ENCODE peak calls at places on chromosome 12, in ten cellular contexts. L, D, I, B, C, F, A, K, P and X are unnamed samples. For H3K9me3, the result is how much of the 10 kb centered on the place peaks cover.

GRCh38 chr12:114625294-114625851 is 58.6 kb downstream of the TBX3 start:
- DNase-seq in K (peak), L (no peak), D (no peak), F (no peak), C (peak), B (peak), P (no peak), I (peak), A (peak), X (no peak)

GRCh38 chr12:106073179-106073578 is 65.6 kb downstream of the NUAK1 start:
- DNase-seq in D (no peak), B (no peak), I (no peak), L (no peak), C (no peak), F (no peak), A (no peak), P (no peak), K (no peak), X (no peak)

GRCh38 chr12:27104546-27104945 is 22.2 kb upstream of the C12orf71 start:
- DNase-seq in K (peak), C (no peak), P (no peak), F (no peak), L (no peak), B (peak), A (no peak), D (no peak), I (no peak), X (no peak)

GRCh38 chr12:46154221-46154975 is 114.4 kb downstream of the SLC38A1 start:
- DNase-seq in K (peak), P (no peak), D (no peak), C (peak), B (peak), L (no peak), I (no peak), F (no peak), A (no peak), X (no peak)

GRCh38 chr12:30823140-30823669 is 68.5 kb upstream of the CAPRIN2 start:
- DNase-seq in P (peak), K (no peak), I (peak), C (no peak), L (peak), D (no peak), F (peak), A (peak), B (peak), X (peak)

GRCh38 chr12:42756841-42757661 is 167.5 kb upstream of the PRICKLE1 start:
- DNase-seq in K (peak), A (no peak), D (no peak), F (no peak), C (peak), L (no peak), B (peak), P (no peak), I (no peak), X (no peak)

GRCh38 chr12:6279256-6279628 is 31.2 kb upstream of the PLEKHG6 start:
- DNase-seq in D (peak), P (no peak), C (no peak), A (no peak), K (no peak), L (no peak), B (no peak), I (no peak), F (no peak), X (no peak)

GRCh38 chr12:73308747-73309146 is 1036.6 kb downstream of the TRHDE start:
- DNase-seq in L (no peak), P (no peak), B (no peak), D (no peak), K (no peak), F (no peak), A (no peak), I (no peak), C (peak), X (no peak)

GRCh38 chr12:104672501-104673265 is 215.9 kb downstream of the CHST11 start:
- DNase-seq in A (no peak), B (peak), D (peak), F (peak), L (peak), P (no peak), C (peak), K (no peak), I (no peak), X (peak)

GRCh38 chr12:106296179-106296877 is 6.2 kb upstream of the TCP11L2 start:
- DNase-seq in D (no peak), A (no peak), F (no peak), B (peak), K (peak), C (peak), L (no peak), I (no peak), P (no peak), X (no peak)

GRCh38 chr12:25100203-25100602 is 94.8 kb downstream of the DNAI7 start:
- DNase-seq in I (no peak), A (no peak), C (no peak), B (no peak), L (no peak), K (no peak), D (no peak), F (no peak), P (no peak), X (no peak)

GRCh38 chr12:68158427-68158826 is 1.1 kb downstream of the IFNG start:
- DNase-seq in D (no peak), A (no peak), L (no peak), F (no peak), B (no peak), I (no peak), C (peak), P (no peak), K (no peak), X (no peak)

GRCh38 chr12:29510591-29511174 is 13.2 kb upstream of the OVCH1 start:
- DNase-seq in F (no peak), L (no peak), K (no peak), B (no peak), I (no peak), A (no peak), P (no peak), C (no peak), D (no peak), X (no peak)

GRCh38 chr12:22672951-22673350 is 48.0 kb downstream of the ETNK1 start:
- DNase-seq in F (no peak), K (peak), A (no peak), I (no peak), D (no peak), B (peak), L (no peak), C (peak), P (no peak), X (no peak)

GRCh38 chr12:94285954-94286579 is 137.7 kb downstream of the PLXNC1 start:
- DNase-seq in F (no peak), C (no peak), A (no peak), B (no peak), I (peak), P (no peak), K (no peak), L (no peak), D (no peak), X (no peak)

GRCh38 chr12:19035552-19035951 is 94.0 kb upstream of the PLEKHA5 start:
- DNase-seq in C (no peak), L (no peak), K (peak), D (no peak), P (no peak), F (no peak), B (peak), A (no peak), I (no peak), X (no peak)

GRCh38 chr12:85834378-85834777 is 1.8 kb downstream of the RASSF9 start:
- DNase-seq in C (peak), I (no peak), K (no peak), D (no peak), B (no peak), P (no peak), L (no peak), F (no peak), A (no peak), X (no peak)

GRCh38 chr12:85835810-85836715 is at the start of gene RASSF9:
- DNase-seq in C (peak), B (peak), I (peak), K (peak), A (peak), L (peak), P (peak), F (peak), D (peak), X (peak)

GRCh38 chr12:85833558-85833957 is 2.7 kb downstream of the RASSF9 start:
- DNase-seq in K (no peak), B (no peak), P (no peak), L (no peak), I (no peak), A (no peak), D (no peak), F (no peak), C (no peak), X (no peak)

GRCh38 chr12:85835417-85835809 is 796 bp downstream of the RASSF9 start:
- DNase-seq in F (no peak), I (no peak), C (peak), L (no peak), B (peak), A (no peak), K (peak), P (no peak), D (no peak), X (no peak)

DNA sequence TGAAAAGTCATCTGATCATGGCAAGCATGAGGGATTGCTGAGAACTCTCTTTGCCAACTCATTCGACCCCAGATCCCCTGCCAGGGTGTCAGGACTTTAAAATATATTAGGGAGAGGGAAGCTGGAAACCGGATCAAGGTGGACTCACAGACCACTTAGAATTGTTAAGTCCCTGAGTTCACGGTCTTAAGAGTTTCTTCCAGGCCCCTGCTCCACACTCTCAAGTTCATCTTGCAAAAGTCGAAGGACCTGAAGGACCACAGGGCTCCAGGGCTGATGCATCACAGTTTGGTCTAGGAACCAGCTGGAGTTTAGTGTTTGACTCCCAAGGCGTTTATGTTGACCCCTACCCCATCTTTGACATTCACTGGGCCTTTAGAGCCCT is 499 bp upstream of the RASSF9 start:
- DNase-seq in A (no peak), I (no peak), C (no peak), L (no peak), K (no peak), D (no peak), B (no peak), F (no peak), P (no peak), X (no peak)
- H3K4me3 ChIP-seq in A (peak), I (peak), C (peak), L (peak), K (no peak), D (peak), B (peak), F (peak), P (peak), X (no peak)

GRCh38 chr12:34398706-34399630 is 376.7 kb downstream of the ALG10 start:
- DNase-seq in A (peak), I (peak), B (no peak), D (peak), C (no peak), K (no peak), P (peak), L (peak), F (peak), X (peak)

GRCh38 chr12:34398366-34398705 is 376.0 kb downstream of the ALG10 start:
- DNase-seq in F (no peak), B (no peak), I (peak), A (peak), C (no peak), K (no peak), P (no peak), L (peak), D (peak), X (peak)

GRCh38 chr12:34400423-34400881 is 378.2 kb downstream of the ALG10 start:
- DNase-seq in P (peak), B (no peak), I (peak), K (no peak), F (peak), A (peak), L (no peak), D (peak), C (no peak), X (peak)

GRCh38 chr12:34400986-34401658 is 378.8 kb downstream of the ALG10 start:
- DNase-seq in I (peak), C (no peak), F (peak), L (peak), K (no peak), D (peak), B (no peak), P (peak), A (peak), X (peak)

GRCh38 chr12:34399631-34400422 is 377.5 kb downstream of the ALG10 start:
- DNase-seq in F (peak), A (peak), B (no peak), P (peak), C (no peak), L (peak), K (no peak), D (peak), I (peak), X (peak)
- H3K9me3 ChIP-seq in F (half or more), A (half or more), B (under half), P (under half), C (under half), L (under half), K (half or more), D (under half), I (under half), X (under half)

GRCh38 chr12:4277856-4278581 is 4.5 kb downstream of the CCND2 start:
- DNase-seq in F (no peak), P (no peak), D (no peak), C (no peak), I (no peak), A (no peak), L (no peak), B (no peak), K (no peak), X (no peak)
- H3K27ac ChIP-seq in F (peak), P (no peak), D (peak), C (no peak), I (peak), A (no peak), L (no peak), B (no peak), K (no peak), X (no peak)

GRCh38 chr12:63668028-63668799 is at the start of gene DPY19L2:
- DNase-seq in K (peak), D (peak), F (peak), P (peak), C (peak), B (peak), I (peak), L (peak), A (peak), X (peak)
- H3K4me3 ChIP-seq in K (peak), D (peak), F (peak), P (peak), C (peak), B (peak), I (peak), L (peak), A (peak), X (peak)

DNA sequence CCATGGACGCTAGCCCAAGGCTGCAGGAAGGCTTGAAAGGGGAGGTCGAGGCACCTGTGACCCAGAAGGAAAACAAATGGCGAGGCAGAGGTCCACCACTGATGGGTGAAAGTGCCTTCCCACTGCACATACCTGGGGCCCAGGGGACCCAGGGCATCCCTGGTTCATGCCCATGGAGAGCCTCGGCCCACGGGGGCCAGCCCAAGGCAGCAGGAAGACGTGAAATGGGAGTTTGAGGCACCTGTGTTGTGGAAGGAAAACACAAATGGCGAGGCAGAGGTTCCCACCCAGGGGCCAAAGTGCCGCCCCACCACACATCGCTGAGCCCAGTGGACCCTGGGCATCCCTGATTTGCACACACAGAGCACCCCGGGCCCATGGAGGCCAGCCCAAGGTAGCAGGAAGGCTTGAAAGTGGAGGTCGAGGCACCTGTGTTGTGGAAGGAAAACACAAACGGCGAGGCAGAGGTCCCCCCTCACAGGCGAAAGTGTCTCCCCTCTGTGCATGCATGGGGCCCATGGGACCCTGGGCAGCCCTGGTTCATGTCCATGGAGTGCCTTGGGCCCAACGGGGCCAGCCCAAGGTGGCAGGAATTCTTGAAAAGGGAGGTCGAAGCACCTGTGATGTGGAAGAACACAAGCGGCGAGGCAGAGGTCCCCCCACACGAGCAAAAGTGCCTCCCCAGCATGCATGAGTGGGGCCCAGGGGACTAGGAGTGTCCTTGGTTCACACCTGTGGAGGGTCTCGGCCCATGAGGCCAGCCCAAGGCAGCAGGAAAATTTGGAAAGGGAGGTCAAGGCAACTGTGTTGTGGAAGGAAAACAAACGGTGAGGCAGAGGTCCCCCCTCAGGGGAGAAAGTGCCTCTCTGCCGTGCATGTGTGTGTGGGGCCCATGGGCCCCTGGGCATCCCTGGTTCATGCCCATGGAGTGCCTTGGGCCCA is 383.3 kb downstream of the ALG10 start:
- DNase-seq in C (no peak), L (peak), P (peak), B (no peak), F (peak), A (no peak), K (no peak), I (peak), D (peak), X (peak)
- H3K9me3 ChIP-seq in C (under half), L (under half), P (half or more), B (under half), F (half or more), A (half or more), K (half or more), I (under half), D (under half), X (under half)

GRCh38 chr12:3263282-3263681 is 186.1 kb downstream of the TSPAN9 start:
- DNase-seq in K (no peak), C (no peak), B (no peak), A (no peak), D (no peak), I (no peak), P (no peak), F (no peak), L (no peak), X (no peak)

GRCh38 chr12:3259976-3260375 is 182.8 kb downstream of the TSPAN9 start:
- DNase-seq in C (no peak), F (no peak), L (no peak), B (no peak), P (no peak), D (no peak), A (no peak), I (no peak), K (no peak), X (no peak)

GRCh38 chr12:3263939-3264699 is 186.9 kb downstream of the TSPAN9 start:
- DNase-seq in D (no peak), I (no peak), C (no peak), B (no peak), P (no peak), F (peak), K (no peak), L (no peak), A (no peak), X (no peak)

GRCh38 chr12:3261782-3262359 is 184.7 kb downstream of the TSPAN9 start:
- DNase-seq in K (peak), B (no peak), I (no peak), A (no peak), C (no peak), D (no peak), L (no peak), P (no peak), F (no peak), X (no peak)

DNA sequence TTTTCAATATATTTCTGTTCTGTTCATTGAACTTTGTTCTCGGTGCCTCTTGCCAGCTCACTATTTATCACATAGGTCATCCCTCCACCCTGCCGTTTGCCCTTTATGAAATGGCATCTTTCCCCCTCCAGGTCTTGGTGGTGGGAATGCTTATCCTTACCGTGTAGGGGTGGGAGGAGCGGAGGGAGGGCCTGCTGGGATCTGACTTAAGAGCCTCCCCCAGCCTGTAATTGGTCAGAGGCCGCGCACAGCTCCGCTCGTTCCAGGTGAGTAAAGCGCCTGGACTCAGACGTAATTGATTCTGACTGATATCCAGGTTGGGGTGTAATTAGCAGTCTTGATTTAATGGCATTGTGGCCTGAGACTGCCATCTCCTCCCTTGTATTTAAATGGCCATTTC is 185.3 kb downstream of the TSPAN9 start:
- DNase-seq in P (no peak), K (no peak), F (no peak), I (no peak), D (no peak), B (no peak), A (no peak), C (no peak), L (no peak), X (no peak)
- H3K27ac ChIP-seq in P (no peak), K (no peak), F (peak), I (no peak), D (peak), B (no peak), A (no peak), C (no peak), L (no peak), X (no peak)

GRCh38 chr12:116982721-116983502 is 72.2 kb downstream of the FBXW8 start:
- DNase-seq in P (no peak), C (no peak), L (no peak), D (no peak), F (no peak), K (peak), I (no peak), B (peak), A (no peak), X (no peak)
- H3K4me3 ChIP-seq in P (peak), C (no peak), L (no peak), D (no peak), F (no peak), K (peak), I (no peak), B (no peak), A (no peak), X (peak)

DNA sequence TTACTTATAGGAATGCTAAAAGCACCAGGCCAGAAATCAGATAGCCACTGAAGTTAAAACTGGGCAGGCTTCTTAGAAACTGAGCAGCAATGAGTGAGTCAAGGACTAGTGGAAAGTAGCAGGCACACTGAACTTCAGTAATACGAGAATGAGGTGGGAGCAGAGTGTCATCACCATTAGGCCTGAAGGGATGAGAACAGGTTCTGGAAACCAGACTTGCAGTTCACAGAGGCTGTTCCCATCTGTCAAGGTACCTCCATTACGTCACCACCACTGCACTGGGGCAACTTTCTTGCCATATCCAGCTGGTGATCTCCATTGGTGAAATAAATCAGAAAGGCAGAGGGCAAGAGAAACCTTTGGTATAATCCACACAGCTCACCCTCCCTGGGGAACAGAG is 15.6 kb downstream of the ZNF10 start:
- DNase-seq in P (no peak), I (no peak), K (no peak), D (no peak), B (no peak), F (no peak), A (no peak), C (no peak), L (no peak), X (no peak)
- H3K9me3 ChIP-seq in P (under half), I (under half), K (under half), D (half or more), B (under half), F (half or more), A (half or more), C (under half), L (half or more), X (under half)